ENCODE peak calls at places on chromosomes 7 and 10, in ten cellular contexts. W is adrenal gland; P is NT2/D1; M is effector memory CD4-positive, alpha-beta T cell; D is left ventricle myocardium inferior; I is endothelial cell of umbilical vein; U is heart left ventricle; K is sigmoid colon; T is left lung; N is testis. V is an unnamed sample. For H3K4me1 and H3K36me3, the result is how much of the 10 kb centered on the place peaks cover.

GRCh38 chr7:19377611-19378339 is 232.6 kb upstream of the FERD3L start:
- DNase-seq in P (no peak), W (no peak), T (no peak), N (no peak), D (no peak), I (no peak), M (no peak), K (no peak), U (no peak), V (no peak)

GRCh38 chr7:108118959-108119358 is 11.2 kb downstream of the LAMB4 start:
- DNase-seq in N (no peak), D (no peak), K (no peak), I (no peak), P (no peak), U (no peak), M (no peak), T (no peak), W (no peak), V (no peak)

GRCh38 chr7:80681272-80681885 is 42.9 kb downstream of the CD36 start:
- DNase-seq in U (no peak), T (no peak), K (no peak), N (no peak), D (no peak), M (no peak), P (no peak), I (peak), W (no peak), V (no peak)

GRCh38 chr10:102602272-102603045 is 41.8 kb upstream of the TRIM8 start:
- DNase-seq in K (peak), W (no peak), N (peak), I (no peak), D (peak), T (no peak), P (no peak), U (no peak), M (no peak), V (no peak)

GRCh38 chr7:130877676-130878305 is 143.8 kb upstream of the KLF14 start:
- DNase-seq in N (no peak), U (no peak), P (no peak), I (no peak), W (no peak), D (no peak), T (no peak), K (no peak), M (no peak), V (no peak)

GRCh38 chr10:132925614-132926013 is 16.8 kb downstream of the CFAP46 start:
- DNase-seq in N (no peak), K (no peak), M (no peak), P (no peak), I (no peak), D (no peak), W (no peak), U (peak), T (no peak), V (no peak)

GRCh38 chr7:69399038-69399800 is 199.1 kb upstream of the AUTS2 start:
- DNase-seq in U (no peak), I (no peak), N (no peak), T (no peak), M (no peak), K (no peak), W (peak), P (peak), D (no peak), V (no peak)

GRCh38 chr7:142030294-142030693 is 34.6 kb downstream of the MGAM start:
- DNase-seq in I (no peak), N (no peak), M (no peak), D (no peak), U (no peak), P (no peak), K (no peak), T (no peak), W (no peak), V (no peak)

GRCh38 chr10:8331387-8331786 is 276.9 kb downstream of the GATA3 start:
- DNase-seq in M (peak), T (no peak), U (no peak), P (no peak), I (no peak), D (no peak), N (no peak), W (no peak), K (no peak), V (no peak)

GRCh38 chr10:4316166-4316810 is 509.7 kb upstream of the AKR1E2 start:
- DNase-seq in K (peak), I (no peak), T (no peak), N (peak), U (no peak), P (no peak), M (no peak), D (peak), W (no peak), V (no peak)

GRCh38 chr7:105268511-105269392 is 120.0 kb downstream of the SRPK2 start:
- DNase-seq in D (no peak), P (no peak), K (no peak), U (no peak), I (peak), T (no peak), N (peak), M (no peak), W (no peak), V (peak)

GRCh38 chr10:48289652-48290238 is 15.2 kb upstream of the FRMPD2 start:
- DNase-seq in P (peak), K (no peak), U (peak), N (peak), T (no peak), W (peak), M (peak), D (peak), I (peak), V (peak)

GRCh38 chr7:27316311-27316710 is 73.7 kb downstream of the EVX1 start:
- DNase-seq in K (no peak), I (no peak), D (no peak), T (no peak), P (no peak), W (no peak), M (no peak), N (no peak), U (no peak), V (no peak)
- H3K4me3 ChIP-seq in K (no peak), I (no peak), D (no peak), T (no peak), P (no peak), W (no peak), M (no peak), N (no peak), U (no peak), V (no peak)

GRCh38 chr10:11706911-11707567 is 35.1 kb upstream of the ECHDC3 start:
- DNase-seq in U (peak), I (no peak), M (no peak), W (no peak), N (no peak), D (no peak), K (no peak), T (no peak), P (no peak), V (no peak)
- H3K4me1 ChIP-seq in U (under half), I (under half), M (under half), W (under half), N (under half), D (under half), K (under half), T (under half), P (under half), V (under half)

GRCh38 chr7:5195157-5195556 is 5.1 kb downstream of the WIPI2 start:
- DNase-seq in P (no peak), D (no peak), N (no peak), M (no peak), W (peak), T (no peak), K (no peak), I (no peak), U (no peak), V (no peak)
- H3K36me3 ChIP-seq in P (half or more), D (under half), N (under half), M (under half), W (under half), T (under half), K (under half), I (under half), U (under half), V (under half)

GRCh38 chr7:618539-619355 is 99.1 kb upstream of the PDGFA start:
- DNase-seq in I (no peak), M (peak), P (no peak), K (no peak), W (no peak), T (no peak), U (peak), N (no peak), D (no peak), V (peak)
- H3K4me3 ChIP-seq in I (no peak), M (no peak), P (no peak), K (no peak), W (no peak), T (no peak), U (no peak), N (no peak), D (no peak), V (peak)

GRCh38 chr10:59900044-59900727 is 6.2 kb downstream of the CCDC6 start:
- DNase-seq in M (no peak), P (no peak), N (no peak), W (no peak), T (no peak), D (no peak), U (no peak), K (no peak), I (no peak), V (no peak)

GRCh38 chr10:59903871-59904270 is 2.5 kb downstream of the CCDC6 start:
- DNase-seq in T (no peak), W (no peak), U (no peak), P (no peak), I (no peak), K (no peak), N (no peak), D (no peak), M (no peak), V (no peak)

GRCh38 chr10:59898125-59898835 is 8.1 kb downstream of the CCDC6 start:
- DNase-seq in N (no peak), D (no peak), W (no peak), M (no peak), U (no peak), P (no peak), I (no peak), T (no peak), K (no peak), V (no peak)

GRCh38 chr10:59904431-59905065 is 1.8 kb downstream of the CCDC6 start:
- DNase-seq in P (no peak), K (no peak), U (no peak), M (no peak), T (no peak), D (no peak), I (no peak), N (peak), W (no peak), V (no peak)

DNA sequence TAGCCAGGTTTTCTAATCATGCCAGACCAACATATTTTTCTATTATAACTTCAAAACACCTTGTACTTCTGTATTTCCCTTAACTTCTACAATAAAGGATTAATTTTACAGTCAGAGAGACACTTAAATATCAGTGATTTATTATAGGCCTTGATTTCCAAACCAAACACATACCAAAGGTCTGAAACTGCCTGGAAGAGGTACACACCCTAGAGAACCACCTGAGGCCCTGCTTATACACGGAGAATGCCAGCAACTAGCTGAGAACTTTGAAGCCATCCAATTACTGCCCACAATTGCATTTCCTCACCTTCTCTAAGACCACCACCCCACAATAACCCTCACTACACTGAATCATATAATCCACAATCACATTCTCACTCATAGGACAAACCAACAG is 4.9 kb downstream of the CCDC6 start:
- DNase-seq in W (no peak), U (no peak), D (no peak), T (no peak), N (no peak), P (no peak), K (no peak), I (no peak), M (no peak), V (no peak)
- H3K4me1 ChIP-seq in W (under half), U (under half), D (half or more), T (under half), N (under half), P (under half), K (under half), I (under half), M (under half), V (under half)

DNA sequence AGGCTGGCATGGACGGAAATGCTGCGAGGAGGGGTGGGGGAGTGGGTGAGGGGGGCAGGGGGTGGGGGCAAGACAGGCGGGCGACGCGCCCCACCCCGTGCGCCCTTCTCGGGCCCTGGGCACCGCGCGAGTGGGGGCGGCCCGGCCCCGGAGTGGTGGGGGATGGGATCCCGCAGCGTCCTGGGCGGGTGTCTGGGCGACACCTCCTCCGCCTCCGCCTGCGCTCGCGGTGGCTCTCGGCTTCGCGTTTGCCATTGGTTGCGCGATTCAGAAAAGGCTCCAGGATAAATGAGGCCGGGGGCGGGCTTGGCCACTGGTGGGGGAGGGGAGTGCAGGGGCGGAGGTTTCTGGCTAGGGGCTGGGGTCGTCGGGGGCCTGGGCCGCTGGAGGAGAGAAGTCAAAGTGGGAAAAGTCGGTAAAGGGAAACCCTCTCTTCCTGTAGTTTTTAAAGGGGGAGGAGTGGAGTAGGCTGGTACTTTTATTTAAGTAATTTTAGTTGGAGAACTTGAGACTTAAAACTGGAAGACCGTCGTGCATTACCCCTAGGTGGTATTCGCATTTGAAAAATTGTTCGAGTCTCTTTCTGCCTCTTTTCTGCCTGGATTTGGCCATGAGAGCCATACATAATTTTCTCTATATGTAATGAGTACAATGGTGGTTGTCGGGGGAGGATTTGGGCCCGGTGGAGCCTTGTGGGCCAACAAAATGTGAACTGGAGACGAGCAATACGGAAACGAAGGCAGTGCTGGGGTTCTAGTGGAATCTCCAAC is 984 bp upstream of the IGF2BP3 start:
- DNase-seq in M (no peak), N (no peak), K (no peak), U (no peak), I (peak), P (peak), D (no peak), T (no peak), W (no peak), V (peak)
- H3K36me3 ChIP-seq in M (under half), N (under half), K (under half), U (under half), I (under half), P (under half), D (under half), T (under half), W (under half), V (under half)

GRCh38 chr7:131905574-131905973 is 349.1 kb upstream of the PODXL start:
- DNase-seq in I (no peak), K (no peak), P (no peak), M (no peak), D (no peak), T (no peak), N (no peak), W (no peak), U (no peak), V (no peak)

GRCh38 chr7:131908719-131909118 is 352.3 kb upstream of the PODXL start:
- DNase-seq in M (no peak), T (no peak), N (no peak), P (no peak), U (no peak), I (no peak), D (no peak), K (no peak), W (no peak), V (no peak)

GRCh38 chr7:131911112-131911511 is 354.7 kb upstream of the PODXL start:
- DNase-seq in P (no peak), M (no peak), T (no peak), N (no peak), U (no peak), I (no peak), K (no peak), W (no peak), D (no peak), V (no peak)

GRCh38 chr7:131904750-131905327 is 348.4 kb upstream of the PODXL start:
- DNase-seq in M (no peak), D (no peak), K (no peak), I (no peak), N (no peak), T (no peak), W (no peak), U (no peak), P (no peak), V (no peak)

GRCh38 chr7:131909151-131909768 is 352.8 kb upstream of the PODXL start:
- DNase-seq in D (no peak), M (no peak), K (no peak), I (no peak), T (no peak), N (no peak), U (peak), W (no peak), P (no peak), V (no peak)
- H3K4me3 ChIP-seq in D (peak), M (no peak), K (peak), I (no peak), T (no peak), N (peak), U (peak), W (peak), P (no peak), V (no peak)

GRCh38 chr7:21107101-21107500 is 320.4 kb upstream of the SP8 start:
- DNase-seq in P (no peak), D (no peak), I (no peak), U (no peak), N (no peak), W (no peak), M (no peak), T (no peak), K (no peak), V (no peak)
- H3K4me1 ChIP-seq in P (under half), D (under half), I (under half), U (under half), N (under half), W (under half), M (under half), T (under half), K (under half), V (under half)

V was measured in naive thymus-derived CD4-positive, alpha-beta T cell.